ENCODE peak calls at places on chromosomes 13 and 19, in five cellular contexts. I, M, F, W and S are unnamed samples.
A peak's percentile ranks its signal among the peaks of the same experiment; 100 is the strongest.

GRCh38 chr19:46481947-46482346 is 10.6 kb upstream of the PNMA8A start:
- DNase-seq in I (peak; percentile 28), M (no peak), F (no peak), W (no peak), S (no peak)

GRCh38 chr19:16143399-16144215 is at the start of gene HSH2D:
- DNase-seq in I (no peak), M (peak; percentile 92), F (no peak), W (no peak), S (no peak)

GRCh38 chr13:43478178-43478577 is 308.6 kb downstream of the ENOX1 start:
- DNase-seq in I (no peak), M (no peak), F (no peak), W (no peak), S (no peak)

GRCh38 chr13:63690672-63691071 is 2275.0 kb upstream of the PCDH20 start:
- DNase-seq in I (no peak), M (no peak), F (no peak), W (no peak), S (no peak)

GRCh38 chr19:51803965-51804364 is 9.0 kb downstream of the FPR3 start:
- DNase-seq in I (no peak), M (no peak), F (no peak), W (no peak), S (no peak)

GRCh38 chr19:48812094-48812929 is 1.5 kb upstream of the BCAT2 start:
- DNase-seq in I (peak; percentile 66), M (peak; percentile 60), F (peak; percentile 91), W (peak; percentile 81), S (peak; percentile 83)

GRCh38 chr13:97329331-97329730 is 104.6 kb upstream of the RAP2A start:
- DNase-seq in I (peak; percentile 43), M (no peak), F (no peak), W (no peak), S (no peak)

GRCh38 chr13:92461402-92461801 is 765.2 kb upstream of the GPC6 start:
- DNase-seq in I (no peak), M (no peak), F (no peak), W (no peak), S (no peak)

GRCh38 chr13:27024781-27025492 is 146.7 kb downstream of the USP12 start:
- DNase-seq in I (no peak), M (no peak), F (no peak), W (no peak), S (no peak)

GRCh38 chr19:55640577-55641375 is at the start of gene ZNF580:
- DNase-seq in I (peak; percentile 81), M (peak; percentile 70), F (peak; percentile 86), W (peak; percentile 60), S (peak; percentile 87)

GRCh38 chr19:28633223-28634030 is 579.5 kb downstream of the UQCRFS1 start:
- DNase-seq in I (peak; percentile 60), M (peak; percentile 34), F (peak; percentile 16), W (peak; percentile 10), S (peak; percentile 40)

GRCh38 chr13:108276060-108276459 is 6.5 kb downstream of the TNFSF13B start:
- DNase-seq in I (no peak), M (no peak), F (no peak), W (no peak), S (no peak)

GRCh38 chr13:51589793-51590192 is 5.5 kb downstream of the WDFY2 start:
- DNase-seq in I (peak; percentile 36), M (no peak), F (no peak), W (no peak), S (no peak)

GRCh38 chr13:112740502-112741131 is 50.8 kb downstream of the ATP11A start:
- DNase-seq in I (peak; percentile 90), M (no peak), F (peak; percentile 85), W (no peak), S (peak; percentile 61)

GRCh38 chr19:15469513-15470297 is 5.4 kb upstream of the RASAL3 start:
- DNase-seq in I (no peak), M (no peak), F (no peak), W (no peak), S (peak; percentile 84)

GRCh38 chr19:41023193-41023592 is 32.1 kb downstream of the CYP2B6 start:
- DNase-seq in I (no peak), M (no peak), F (no peak), W (no peak), S (no peak)

GRCh38 chr19:1752757-1753728 is at the start of gene ONECUT3:
- DNase-seq in I (peak; percentile 13), M (no peak), F (no peak), W (no peak), S (no peak)

GRCh38 chr19:39433480-39434079 is 2.2 kb downstream of the RPS16 start:
- DNase-seq in I (no peak), M (no peak), F (no peak), W (no peak), S (no peak)

GRCh38 chr19:30105316-30105715 is 163.3 kb downstream of the URI1 start:
- DNase-seq in I (no peak), M (no peak), F (no peak), W (no peak), S (no peak)

GRCh38 chr19:30719189-30719990 is 347.2 kb downstream of the ZNF536 start:
- DNase-seq in I (peak; percentile 23), M (peak; percentile 4), F (peak; percentile 77), W (no peak), S (peak; percentile 67)

GRCh38 chr13:110882228-110882627 is 32.6 kb downstream of the ANKRD10 start:
- DNase-seq in I (no peak), M (no peak), F (no peak), W (no peak), S (no peak)

GRCh38 chr13:30020726-30021312 is 170.4 kb upstream of the UBL3 start:
- DNase-seq in I (peak; percentile 74), M (no peak), F (no peak), W (no peak), S (no peak)

GRCh38 chr13:52793507-52793906 is 53.9 kb upstream of the CNMD start:
- DNase-seq in I (no peak), M (no peak), F (no peak), W (no peak), S (no peak)

GRCh38 chr13:25943666-25944065 is 108.2 kb downstream of the SHISA2 start:
- DNase-seq in I (no peak), M (no peak), F (no peak), W (no peak), S (peak; percentile 56)

GRCh38 chr19:6737873-6738725 is 719 bp upstream of the GPR108 start:
- DNase-seq in I (peak; percentile 89), M (peak; percentile 75), F (peak; percentile 74), W (peak; percentile 100), S (peak; percentile 97)

GRCh38 chr13:95367309-95367843 is 66.1 kb upstream of the ABCC4 start:
- DNase-seq in I (no peak), M (no peak), F (no peak), W (no peak), S (peak; percentile 83)

GRCh38 chr19:7668842-7669241 is at the start of gene RETN:
- DNase-seq in I (no peak), M (no peak), F (no peak), W (no peak), S (no peak)

GRCh38 chr13:59483441-59484116 is 680.1 kb downstream of the DIAPH3 start:
- DNase-seq in I (peak; percentile 67), M (no peak), F (no peak), W (no peak), S (no peak)

GRCh38 chr19:38557205-38557799 is 60.5 kb downstream of the MAP4K1 start:
- DNase-seq in I (no peak), M (no peak), F (no peak), W (no peak), S (no peak)

GRCh38 chr13:34462843-34463242 is 479.2 kb upstream of the NBEA start:
- DNase-seq in I (peak; percentile 82), M (no peak), F (peak; percentile 45), W (no peak), S (no peak)

GRCh38 chr19:50924576-50924975 is 13.4 kb upstream of the KLK4 start:
- DNase-seq in I (no peak), M (no peak), F (no peak), W (no peak), S (no peak)

GRCh38 chr19:58227964-58228583 is 640 bp upstream of the ZNF544 start:
- DNase-seq in I (no peak), M (no peak), F (no peak), W (no peak), S (no peak)